ENCODE peak calls at places on chromosomes 16 and 17, in nine cellular contexts. M is progenitor cell of endocrine pancreas; Z is astrocyte of the spinal cord; E is body of pancreas; N is foreskin fibroblast; Y is SK-N-SH; A is CD8-positive, alpha-beta T cell; H is nephron progenitor cell; W is AG04450. X is an unnamed sample.

GRCh38 chr17:31877911-31878702 is 19.1 kb upstream of the COPRS start:
- DNase-seq in H (no peak), N (no peak), E (no peak), Y (no peak), A (no peak), M (no peak), Z (peak; percentile 98), W (no peak), X (no peak)

GRCh38 chr16:66521951-66522771 is 27.8 kb downstream of the TK2 start:
- DNase-seq in H (no peak), A (peak; percentile 83), W (no peak), N (peak; percentile 61), M (no peak), Z (peak; percentile 97), E (no peak), Y (no peak), X (peak; percentile 35)

GRCh38 chr17:36149296-36149820 is 27.1 kb downstream of the TBC1D3B start:
- DNase-seq in N (peak; percentile 53), Z (peak; percentile 94), H (no peak), E (peak; percentile 7), W (no peak), A (no peak), Y (no peak), M (no peak), X (peak; percentile 32)

GRCh38 chr17:2087597-2088211 is 32.8 kb downstream of the HIC1 start:
- DNase-seq in Z (no peak), H (peak; percentile 34), N (no peak), Y (no peak), A (no peak), W (no peak), M (no peak), E (no peak), X (peak; percentile 88)

GRCh38 chr17:16872836-16873653 is 98.9 kb downstream of the TNFRSF13B start:
- DNase-seq in W (no peak), A (no peak), Z (no peak), M (peak; percentile 27), N (no peak), E (peak; percentile 30), H (peak; percentile 69), Y (peak; percentile 83), X (peak; percentile 24)

GRCh38 chr17:83062011-83062817 is 17.2 kb upstream of the METRNL start:
- DNase-seq in M (peak; percentile 9), W (no peak), Y (peak; percentile 34), A (no peak), N (no peak), E (no peak), H (no peak), Z (no peak), X (no peak)

GRCh38 chr17:77042688-77043330 is 98.0 kb upstream of the SEC14L1 start:
- DNase-seq in N (no peak), M (no peak), H (no peak), A (no peak), W (no peak), Y (no peak), E (no peak), Z (no peak), X (no peak)

GRCh38 chr16:5504028-5504758 is 406.6 kb upstream of the EEF2KMT start:
- DNase-seq in Z (peak; percentile 64), Y (peak; percentile 69), N (no peak), E (no peak), A (no peak), H (no peak), M (no peak), W (no peak), X (no peak)

GRCh38 chr17:77188084-77189066 is 47.6 kb downstream of the SEC14L1 start:
- DNase-seq in Z (peak; percentile 43), E (no peak), H (no peak), Y (no peak), A (no peak), W (no peak), M (no peak), N (no peak), X (no peak)

GRCh38 chr17:50426814-50427787 is 1.1 kb downstream of the ACSF2 start:
- DNase-seq in W (no peak), N (no peak), A (no peak), Z (peak; percentile 17), Y (peak; percentile 72), M (no peak), H (peak; percentile 28), E (peak; percentile 31), X (no peak)

GRCh38 chr17:81036128-81036891 is 1.4 kb downstream of the BAIAP2 start:
- DNase-seq in M (no peak), E (no peak), Z (no peak), A (no peak), W (no peak), H (no peak), N (no peak), Y (no peak), X (no peak)

GRCh38 chr17:43324205-43324893 is 74.4 kb upstream of the ARL4D start:
- DNase-seq in W (no peak), M (no peak), E (no peak), Y (no peak), H (no peak), N (no peak), A (no peak), Z (no peak), X (no peak)

GRCh38 chr17:16398270-16399267 is 16.8 kb upstream of the TRPV2 start:
- DNase-seq in N (no peak), W (no peak), Y (peak; percentile 61), A (no peak), H (no peak), M (no peak), E (peak; percentile 15), Z (no peak), X (no peak)

GRCh38 chr16:85754403-85754802 is 3.5 kb upstream of the C16orf74 start:
- DNase-seq in Z (no peak), Y (no peak), M (no peak), N (no peak), A (no peak), E (no peak), W (no peak), H (no peak), X (no peak)

GRCh38 chr16:85753976-85754375 is 3.1 kb upstream of the C16orf74 start:
- DNase-seq in Z (no peak), E (peak; percentile 80), N (no peak), W (no peak), Y (no peak), A (no peak), M (no peak), H (no peak), X (no peak)

GRCh38 chr16:85751665-85752501 is 987 bp upstream of the C16orf74 start:
- DNase-seq in N (peak; percentile 47), A (no peak), H (no peak), E (no peak), Z (no peak), M (no peak), Y (no peak), W (no peak), X (no peak)

GRCh38 chr16:85753559-85753958 is 2.7 kb upstream of the C16orf74 start:
- DNase-seq in Y (no peak), M (no peak), E (peak; percentile 83), W (no peak), Z (no peak), H (no peak), A (no peak), N (no peak), X (no peak)

DNA sequence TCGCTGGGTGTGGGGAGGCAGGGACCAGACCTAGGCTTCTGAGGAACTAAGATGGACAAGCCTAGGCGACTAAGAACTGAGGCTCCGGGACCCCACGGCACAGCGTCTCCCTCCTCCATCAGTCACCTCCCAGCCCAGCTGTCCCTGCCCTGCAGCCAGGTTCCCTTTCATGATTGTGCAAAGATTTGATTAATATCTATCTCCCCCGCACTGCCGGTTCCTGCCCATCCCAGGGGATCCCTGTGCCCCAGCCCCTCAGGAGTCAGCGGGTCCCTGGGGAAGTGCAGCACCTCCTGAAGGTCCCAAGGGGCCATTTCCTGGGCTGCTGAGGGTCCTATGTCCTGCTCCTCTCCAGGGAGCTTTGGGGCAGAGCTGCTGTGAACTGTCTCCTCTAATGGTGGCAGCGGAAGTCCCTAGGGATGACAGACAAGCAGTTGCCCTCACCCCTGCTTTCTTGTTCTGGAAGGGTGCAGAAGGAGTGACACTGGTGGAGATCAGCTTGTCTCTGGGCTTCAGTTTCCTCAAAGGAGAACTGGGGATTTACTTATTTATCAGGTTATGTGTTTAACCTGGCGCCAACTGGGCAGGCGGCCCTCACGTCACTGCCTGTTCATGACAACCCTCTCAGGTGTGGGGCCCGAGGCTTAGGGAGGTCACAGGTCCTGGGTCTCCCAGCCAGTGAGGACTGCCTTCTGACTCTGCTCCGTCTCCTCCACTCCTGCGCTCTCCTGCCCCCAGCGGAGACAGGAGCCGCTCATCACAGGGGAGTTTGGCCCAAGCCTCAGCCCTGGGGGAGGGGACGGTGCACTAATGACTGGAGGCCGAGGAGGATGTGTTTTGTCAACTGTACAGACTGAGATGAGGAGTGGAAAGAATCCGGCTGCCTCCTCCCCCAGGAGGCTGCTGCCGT is 1.9 kb upstream of the C16orf74 start:
- DNase-seq in M (no peak), Z (no peak), H (peak; percentile 61), W (no peak), E (peak; percentile 86), Y (peak; percentile 54), N (peak; percentile 15), A (no peak), X (no peak)
- TF ChIP-seq CTCF in M (no peak), Z (peak; percentile 38), H (no peak), W (peak; percentile 64), E (no peak), Y (peak; percentile 27), N (peak; percentile 23), A (no peak), X (no peak)

DNA sequence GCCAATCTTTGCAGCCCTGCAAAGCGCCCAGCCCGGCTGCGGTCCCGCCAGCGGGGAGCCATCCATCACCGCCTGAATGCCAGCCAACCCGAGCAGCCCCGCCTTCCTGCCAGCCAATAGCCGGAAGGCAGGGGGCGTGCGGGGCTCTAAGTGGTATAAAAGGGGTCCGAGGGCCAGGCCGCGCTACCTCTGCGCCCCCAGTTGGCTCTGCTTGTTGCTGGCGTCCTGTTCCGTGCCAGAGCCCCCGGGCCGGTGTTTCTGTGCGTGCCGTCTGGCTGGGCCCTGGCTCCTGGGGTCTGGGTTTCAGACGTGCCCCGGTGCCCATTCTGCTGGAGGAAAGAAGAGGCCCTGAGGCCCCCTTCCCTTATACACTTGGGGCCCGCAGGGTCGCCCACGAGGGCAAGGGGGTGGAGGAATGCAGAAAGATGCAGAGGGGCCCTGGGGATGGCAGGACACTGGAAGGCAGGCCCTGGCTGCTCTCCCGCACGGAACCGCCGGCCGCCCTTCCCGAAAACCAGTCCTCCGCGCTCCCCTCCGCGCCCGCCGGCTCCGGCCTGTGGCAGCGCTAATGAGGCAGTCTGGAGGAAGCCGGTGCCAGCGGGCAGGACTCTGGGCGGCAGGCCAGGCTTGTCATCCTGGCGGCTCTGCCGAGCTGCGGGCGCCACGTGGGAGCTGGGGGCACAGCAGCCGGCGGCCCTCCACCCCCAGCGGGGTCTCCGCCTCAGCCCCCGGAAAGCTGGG is 14.0 kb downstream of the COPZ2 start:
- DNase-seq in A (no peak), H (peak; percentile 87), W (no peak), N (peak; percentile 75), E (peak; percentile 96), M (peak; percentile 63), Y (peak; percentile 94), Z (peak; percentile 59), X (peak; percentile 89)
- TF ChIP-seq CTCF in A (no peak), H (no peak), W (peak; percentile 21), N (peak; percentile 4), E (peak; percentile 38), M (peak; percentile 26), Y (peak; percentile 48), Z (no peak), X (peak; percentile 41)

GRCh38 chr16:58843675-58844074 is 109.6 kb upstream of the GOT2 start:
- DNase-seq in E (no peak), N (peak; percentile 21), A (no peak), Y (peak; percentile 42), M (no peak), W (no peak), H (no peak), Z (peak; percentile 40), X (no peak)
- TF ChIP-seq CTCF in E (no peak), N (peak; percentile 18), A (no peak), Y (peak; percentile 40), M (peak; percentile 57), W (peak; percentile 4), H (peak; percentile 30), Z (peak; percentile 15), X (no peak)

GRCh38 chr17:57747221-57748017 is 2.3 kb upstream of the CCDC182 start:
- DNase-seq in W (peak; percentile 33), M (no peak), E (peak; percentile 55), H (no peak), A (peak; percentile 3), Y (peak; percentile 89), N (peak; percentile 48), Z (peak; percentile 74), X (peak; percentile 51)
- TF ChIP-seq CTCF in W (peak; percentile 91), M (peak; percentile 77), E (peak; percentile 54), H (peak; percentile 74), A (peak; percentile 81), Y (peak; percentile 99), N (peak; percentile 75), Z (peak; percentile 82), X (peak; percentile 74)